ENCODE peak calls at places on chromosomes 3 and 15, in nine cellular contexts. One of them, this sample, is unnamed.
A peak's percentile ranks its signal among the peaks of the same experiment; 100 is the strongest.

GRCh38 chr15:83973816-83974215 is 261.8 kb upstream of the GOLGA6L4 start:
- DNase-seq in A549: peak; percentile 12
- DNase-seq in foreskin fibroblast: peak; percentile 1
- DNase-seq in fibroblast of pulmonary artery: peak; percentile 32
- DNase-seq in bronchial epithelial cell: peak; percentile 11
- DNase-seq in IMR-90: peak; percentile 4
- DNase-seq in dorsolateral prefrontal cortex: no peak
- DNase-seq in astrocyte of the spinal cord: no peak
- DNase-seq in spleen: no peak
- DNase-seq in this sample: peak; percentile 17

GRCh38 chr15:91491131-91491950 is 362.2 kb upstream of the SLCO3A1 start:
- DNase-seq in bronchial epithelial cell: peak; percentile 59
- DNase-seq in fibroblast of pulmonary artery: no peak
- DNase-seq in dorsolateral prefrontal cortex: no peak
- DNase-seq in astrocyte of the spinal cord: peak; percentile 68
- DNase-seq in A549: peak; percentile 50
- DNase-seq in IMR-90: peak; percentile 54
- DNase-seq in spleen: no peak
- DNase-seq in foreskin fibroblast: no peak
- DNase-seq in this sample: peak; percentile 20

GRCh38 chr15:65081758-65082157 is 5.2 kb downstream of the KBTBD13 start:
- DNase-seq in IMR-90: peak; percentile 31
- DNase-seq in dorsolateral prefrontal cortex: no peak
- DNase-seq in foreskin fibroblast: no peak
- DNase-seq in bronchial epithelial cell: peak; percentile 91
- DNase-seq in astrocyte of the spinal cord: no peak
- DNase-seq in spleen: no peak
- DNase-seq in A549: no peak
- DNase-seq in fibroblast of pulmonary artery: no peak
- DNase-seq in this sample: no peak

GRCh38 chr15:67010898-67011619 is 54.3 kb upstream of the SMAD3 start:
- DNase-seq in dorsolateral prefrontal cortex: no peak
- DNase-seq in A549: no peak
- DNase-seq in IMR-90: peak; percentile 54
- DNase-seq in foreskin fibroblast: peak; percentile 63
- DNase-seq in spleen: no peak
- DNase-seq in fibroblast of pulmonary artery: no peak
- DNase-seq in bronchial epithelial cell: no peak
- DNase-seq in astrocyte of the spinal cord: no peak
- DNase-seq in this sample: no peak

GRCh38 chr15:93460717-93461116 is 371.7 kb upstream of the RGMA start:
- DNase-seq in foreskin fibroblast: no peak
- DNase-seq in IMR-90: no peak
- DNase-seq in bronchial epithelial cell: peak; percentile 41
- DNase-seq in dorsolateral prefrontal cortex: no peak
- DNase-seq in A549: no peak
- DNase-seq in astrocyte of the spinal cord: no peak
- DNase-seq in spleen: no peak
- DNase-seq in fibroblast of pulmonary artery: no peak
- DNase-seq in this sample: no peak

GRCh38 chr3:23203651-23204111 is 554 bp downstream of the UBE2E2 start:
- DNase-seq in spleen: peak; percentile 77
- DNase-seq in IMR-90: peak; percentile 5
- DNase-seq in dorsolateral prefrontal cortex: peak; percentile 17
- DNase-seq in A549: no peak
- DNase-seq in astrocyte of the spinal cord: no peak
- DNase-seq in foreskin fibroblast: peak; percentile 48
- DNase-seq in bronchial epithelial cell: peak; percentile 15
- DNase-seq in fibroblast of pulmonary artery: no peak
- DNase-seq in this sample: peak; percentile 10

GRCh38 chr3:194265505-194265892 is 85.6 kb downstream of the CPN2 start:
- DNase-seq in bronchial epithelial cell: peak; percentile 55
- DNase-seq in foreskin fibroblast: peak; percentile 78
- DNase-seq in dorsolateral prefrontal cortex: peak; percentile 45
- DNase-seq in astrocyte of the spinal cord: peak; percentile 98
- DNase-seq in IMR-90: peak; percentile 93
- DNase-seq in A549: no peak
- DNase-seq in fibroblast of pulmonary artery: peak; percentile 99
- DNase-seq in spleen: peak; percentile 90
- DNase-seq in this sample: peak; percentile 96

GRCh38 chr3:57118279-57118678 is 46.9 kb downstream of the IL17RD start:
- DNase-seq in dorsolateral prefrontal cortex: no peak
- DNase-seq in spleen: no peak
- DNase-seq in foreskin fibroblast: no peak
- DNase-seq in IMR-90: no peak
- DNase-seq in astrocyte of the spinal cord: no peak
- DNase-seq in A549: no peak
- DNase-seq in fibroblast of pulmonary artery: no peak
- DNase-seq in bronchial epithelial cell: no peak
- DNase-seq in this sample: peak; percentile 18

GRCh38 chr15:94535298-94536048 is 304.1 kb downstream of the MCTP2 start:
- DNase-seq in bronchial epithelial cell: no peak
- DNase-seq in A549: no peak
- DNase-seq in dorsolateral prefrontal cortex: no peak
- DNase-seq in IMR-90: no peak
- DNase-seq in astrocyte of the spinal cord: no peak
- DNase-seq in foreskin fibroblast: no peak
- DNase-seq in fibroblast of pulmonary artery: no peak
- DNase-seq in spleen: no peak
- DNase-seq in this sample: no peak

GRCh38 chr3:126259411-126260391 is 79.3 kb upstream of the ALDH1L1 start:
- DNase-seq in dorsolateral prefrontal cortex: peak; percentile 73
- DNase-seq in A549: peak; percentile 15
- DNase-seq in spleen: no peak
- DNase-seq in bronchial epithelial cell: peak; percentile 25
- DNase-seq in IMR-90: peak; percentile 10
- DNase-seq in astrocyte of the spinal cord: peak; percentile 22
- DNase-seq in foreskin fibroblast: peak; percentile 61
- DNase-seq in fibroblast of pulmonary artery: peak; percentile 32
- DNase-seq in this sample: peak; percentile 35

GRCh38 chr3:14508505-14508819 is 31.7 kb downstream of the GRIP2 start:
- DNase-seq in IMR-90: no peak
- DNase-seq in A549: no peak
- DNase-seq in dorsolateral prefrontal cortex: no peak
- DNase-seq in bronchial epithelial cell: no peak
- DNase-seq in fibroblast of pulmonary artery: no peak
- DNase-seq in astrocyte of the spinal cord: no peak
- DNase-seq in foreskin fibroblast: no peak
- DNase-seq in spleen: no peak
- DNase-seq in this sample: no peak

GRCh38 chr15:56741541-56741940 is 8.2 kb upstream of the ZNF280D start:
- DNase-seq in A549: no peak
- DNase-seq in fibroblast of pulmonary artery: no peak
- DNase-seq in spleen: no peak
- DNase-seq in foreskin fibroblast: no peak
- DNase-seq in bronchial epithelial cell: no peak
- DNase-seq in astrocyte of the spinal cord: no peak
- DNase-seq in dorsolateral prefrontal cortex: no peak
- DNase-seq in IMR-90: no peak
- DNase-seq in this sample: no peak

GRCh38 chr3:71504250-71505036 is 79.1 kb downstream of the FOXP1 start:
- DNase-seq in fibroblast of pulmonary artery: peak; percentile 88
- DNase-seq in astrocyte of the spinal cord: peak; percentile 96
- DNase-seq in A549: peak; percentile 85
- DNase-seq in foreskin fibroblast: peak; percentile 95
- DNase-seq in bronchial epithelial cell: peak; percentile 94
- DNase-seq in spleen: no peak
- DNase-seq in dorsolateral prefrontal cortex: no peak
- DNase-seq in IMR-90: peak; percentile 96
- DNase-seq in this sample: peak; percentile 96

GRCh38 chr3:122609798-122610559 is 32.5 kb downstream of the PARP15 start:
- DNase-seq in IMR-90: peak; percentile 89
- DNase-seq in bronchial epithelial cell: peak; percentile 88
- DNase-seq in spleen: no peak
- DNase-seq in fibroblast of pulmonary artery: peak; percentile 78
- DNase-seq in A549: peak; percentile 19
- DNase-seq in dorsolateral prefrontal cortex: no peak
- DNase-seq in foreskin fibroblast: peak; percentile 82
- DNase-seq in astrocyte of the spinal cord: peak; percentile 87
- DNase-seq in this sample: peak; percentile 94
- H3K4me3 ChIP-seq in IMR-90: no peak overlapping the region
- H3K4me3 ChIP-seq in bronchial epithelial cell: no peak overlapping the region
- H3K4me3 ChIP-seq in spleen: no peak overlapping the region
- H3K4me3 ChIP-seq in fibroblast of pulmonary artery: no peak overlapping the region
- H3K4me3 ChIP-seq in A549: no peak overlapping the region
- H3K4me3 ChIP-seq in dorsolateral prefrontal cortex: no peak overlapping the region
- H3K4me3 ChIP-seq in foreskin fibroblast: no peak overlapping the region
- H3K4me3 ChIP-seq in astrocyte of the spinal cord: no peak overlapping the region
- H3K4me3 ChIP-seq in this sample: no peak overlapping the region

GRCh38 chr3:32434206-32434605 is 42.6 kb downstream of the CMTM7 start:
- DNase-seq in IMR-90: no peak
- DNase-seq in bronchial epithelial cell: no peak
- DNase-seq in astrocyte of the spinal cord: no peak
- DNase-seq in spleen: no peak
- DNase-seq in A549: no peak
- DNase-seq in foreskin fibroblast: no peak
- DNase-seq in fibroblast of pulmonary artery: no peak
- DNase-seq in dorsolateral prefrontal cortex: no peak
- DNase-seq in this sample: no peak

GRCh38 chr3:32438596-32439344 is 47.1 kb downstream of the CMTM7 start:
- DNase-seq in foreskin fibroblast: no peak
- DNase-seq in dorsolateral prefrontal cortex: no peak
- DNase-seq in fibroblast of pulmonary artery: peak; percentile 53
- DNase-seq in astrocyte of the spinal cord: no peak
- DNase-seq in spleen: no peak
- DNase-seq in A549: no peak
- DNase-seq in IMR-90: no peak
- DNase-seq in bronchial epithelial cell: peak; percentile 51
- DNase-seq in this sample: no peak

GRCh38 chr3:32437898-32438297 is 46.2 kb downstream of the CMTM7 start:
- DNase-seq in foreskin fibroblast: no peak
- DNase-seq in spleen: no peak
- DNase-seq in IMR-90: no peak
- DNase-seq in bronchial epithelial cell: no peak
- DNase-seq in astrocyte of the spinal cord: no peak
- DNase-seq in A549: no peak
- DNase-seq in dorsolateral prefrontal cortex: no peak
- DNase-seq in fibroblast of pulmonary artery: no peak
- DNase-seq in this sample: no peak

GRCh38 chr3:32436816-32437189 is 45.1 kb downstream of the CMTM7 start:
- DNase-seq in fibroblast of pulmonary artery: no peak
- DNase-seq in A549: no peak
- DNase-seq in IMR-90: no peak
- DNase-seq in foreskin fibroblast: no peak
- DNase-seq in spleen: no peak
- DNase-seq in dorsolateral prefrontal cortex: no peak
- DNase-seq in astrocyte of the spinal cord: no peak
- DNase-seq in bronchial epithelial cell: no peak
- DNase-seq in this sample: no peak

GRCh38 chr3:32435911-32436815 is 44.5 kb downstream of the CMTM7 start:
- DNase-seq in IMR-90: no peak
- DNase-seq in bronchial epithelial cell: no peak
- DNase-seq in fibroblast of pulmonary artery: no peak
- DNase-seq in dorsolateral prefrontal cortex: no peak
- DNase-seq in astrocyte of the spinal cord: no peak
- DNase-seq in spleen: no peak
- DNase-seq in foreskin fibroblast: no peak
- DNase-seq in A549: no peak
- DNase-seq in this sample: no peak
- TF ChIP-seq CTCF in IMR-90: no peak
- TF ChIP-seq CTCF in bronchial epithelial cell: no peak
- TF ChIP-seq CTCF in fibroblast of pulmonary artery: no peak
- TF ChIP-seq CTCF in dorsolateral prefrontal cortex: no peak
- TF ChIP-seq CTCF in astrocyte of the spinal cord: no peak
- TF ChIP-seq CTCF in spleen: no peak
- TF ChIP-seq CTCF in foreskin fibroblast: no peak
- TF ChIP-seq CTCF in A549: no peak
- TF ChIP-seq CTCF in this sample: no peak

DNA sequence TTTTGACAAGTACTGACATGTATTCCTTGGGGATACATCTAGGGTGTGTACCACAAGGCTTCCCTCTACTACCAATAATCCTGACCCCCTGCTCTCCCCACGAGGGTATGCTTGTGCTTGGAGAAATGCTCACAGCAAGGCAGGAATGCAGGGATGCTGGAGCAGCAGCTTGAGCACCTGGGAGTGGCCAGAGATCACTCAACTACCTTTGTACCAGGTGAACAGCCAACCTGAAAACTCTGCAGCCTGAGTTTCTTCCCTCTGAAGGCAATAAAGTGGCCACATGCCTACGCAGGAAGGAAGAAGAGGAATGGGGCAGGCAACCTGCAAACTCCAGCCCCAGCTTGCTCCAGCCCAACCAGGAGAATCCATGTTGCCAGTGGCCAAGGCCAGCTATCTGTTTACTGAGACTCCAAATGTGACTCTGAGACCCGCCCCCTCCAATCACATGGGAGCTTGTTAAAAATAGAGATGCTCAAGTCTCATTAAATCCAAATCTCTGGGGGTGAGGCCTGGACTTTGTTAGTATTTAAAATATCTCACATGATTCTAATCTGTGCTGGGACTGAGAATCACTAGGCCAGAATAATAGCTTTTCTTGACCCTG is 224.0 kb upstream of the TBL1XR1 start:
- DNase-seq in IMR-90: no peak
- DNase-seq in spleen: no peak
- DNase-seq in bronchial epithelial cell: peak; percentile 14
- DNase-seq in astrocyte of the spinal cord: no peak
- DNase-seq in foreskin fibroblast: no peak
- DNase-seq in fibroblast of pulmonary artery: no peak
- DNase-seq in dorsolateral prefrontal cortex: no peak
- DNase-seq in A549: no peak
- DNase-seq in this sample: no peak
- H3K4me3 ChIP-seq in IMR-90: no peak overlapping the region
- H3K4me3 ChIP-seq in spleen: no peak overlapping the region
- H3K4me3 ChIP-seq in bronchial epithelial cell: no peak overlapping the region
- H3K4me3 ChIP-seq in astrocyte of the spinal cord: no peak overlapping the region
- H3K4me3 ChIP-seq in foreskin fibroblast: no peak overlapping the region
- H3K4me3 ChIP-seq in fibroblast of pulmonary artery: no peak overlapping the region
- H3K4me3 ChIP-seq in dorsolateral prefrontal cortex: no peak overlapping the region
- H3K4me3 ChIP-seq in A549: no peak overlapping the region
- H3K4me3 ChIP-seq in this sample: no peak overlapping the region

DNA sequence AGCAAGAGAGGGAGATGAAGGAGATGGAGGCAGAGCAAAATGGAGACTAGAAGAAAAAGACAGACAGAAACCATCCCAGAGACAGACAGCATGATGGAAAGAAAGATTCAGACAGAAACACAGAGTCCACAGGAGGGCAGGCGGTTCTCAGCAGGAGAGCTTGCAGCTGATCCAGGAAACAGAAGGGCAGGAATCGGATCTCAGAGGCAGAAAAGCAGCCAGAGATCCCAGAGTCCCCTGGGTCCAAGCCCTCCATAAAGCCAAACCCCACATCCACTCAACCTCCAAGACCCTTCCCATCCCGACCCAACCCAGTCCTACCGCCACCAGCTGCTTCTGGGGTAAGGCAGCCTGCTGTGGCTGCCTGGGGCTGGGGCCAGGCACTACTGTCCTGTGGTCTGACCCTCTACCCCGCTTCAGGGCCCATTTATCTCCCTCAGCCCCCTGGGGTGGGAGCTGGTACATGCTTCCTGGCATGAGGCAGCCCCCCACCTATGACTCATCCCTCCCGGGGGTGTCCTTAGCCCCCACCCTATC is at the start of gene UCN2:
- DNase-seq in astrocyte of the spinal cord: peak; percentile 62
- DNase-seq in dorsolateral prefrontal cortex: no peak
- DNase-seq in A549: no peak
- DNase-seq in IMR-90: peak; percentile 21
- DNase-seq in bronchial epithelial cell: no peak
- DNase-seq in fibroblast of pulmonary artery: peak; percentile 41
- DNase-seq in spleen: no peak
- DNase-seq in foreskin fibroblast: peak; percentile 58
- DNase-seq in this sample: peak; percentile 48
- TF ChIP-seq CTCF in astrocyte of the spinal cord: no peak
- TF ChIP-seq CTCF in dorsolateral prefrontal cortex: no peak
- TF ChIP-seq CTCF in A549: no peak
- TF ChIP-seq CTCF in IMR-90: peak; percentile 5
- TF ChIP-seq CTCF in bronchial epithelial cell: no peak
- TF ChIP-seq CTCF in fibroblast of pulmonary artery: peak; percentile 16
- TF ChIP-seq CTCF in spleen: no peak
- TF ChIP-seq CTCF in foreskin fibroblast: no peak
- TF ChIP-seq CTCF in this sample: peak; percentile 21

GRCh38 chr15:39430389-39430788 is 150.5 kb upstream of the THBS1 start:
- DNase-seq in fibroblast of pulmonary artery: no peak
- DNase-seq in bronchial epithelial cell: no peak
- DNase-seq in A549: no peak
- DNase-seq in foreskin fibroblast: no peak
- DNase-seq in astrocyte of the spinal cord: no peak
- DNase-seq in dorsolateral prefrontal cortex: no peak
- DNase-seq in spleen: no peak
- DNase-seq in IMR-90: no peak
- DNase-seq in this sample: no peak
- H3K4me3 ChIP-seq in fibroblast of pulmonary artery: no peak overlapping the region
- H3K4me3 ChIP-seq in bronchial epithelial cell: no peak overlapping the region
- H3K4me3 ChIP-seq in A549: no peak overlapping the region
- H3K4me3 ChIP-seq in foreskin fibroblast: no peak overlapping the region
- H3K4me3 ChIP-seq in astrocyte of the spinal cord: no peak overlapping the region
- H3K4me3 ChIP-seq in dorsolateral prefrontal cortex: no peak overlapping the region
- H3K4me3 ChIP-seq in spleen: no peak overlapping the region
- H3K4me3 ChIP-seq in IMR-90: no peak overlapping the region
- H3K4me3 ChIP-seq in this sample: no peak overlapping the region